ENCODE peak calls at places on chromosomes 1 and 21, in five cellular contexts. O is GM20000; N is ELR; R is HEK293T; Y is activated CD4-positive, alpha-beta T cell treated with anti-CD3 and anti-CD28 coated beads, Interleukin-2, amount 10 ng/mL, durations not matched to agents 7 days and 5 days. H is an unnamed sample.

GRCh38 chr1:235835226-235835625 is 31.5 kb downstream of the LYST start:
- DNase-seq in O (no peak), N (peak), R (no peak), Y (no peak), H (no peak)

GRCh38 chr1:91120421-91120820 is 98.6 kb upstream of the ZNF644 start:
- DNase-seq in O (no peak), N (no peak), R (no peak), Y (no peak), H (no peak)

GRCh38 chr1:159960721-159961381 is 6.8 kb upstream of the SLAMF9 start:
- DNase-seq in O (no peak), N (peak), R (no peak), Y (no peak), H (no peak)

GRCh38 chr1:230332429-230333088 is 93.6 kb downstream of the PGBD5 start:
- DNase-seq in O (no peak), N (no peak), R (no peak), Y (no peak), H (peak)

GRCh38 chr1:201142011-201142853 is 12.0 kb downstream of the TMEM9 start:
- DNase-seq in O (no peak), N (no peak), R (no peak), Y (no peak), H (no peak)

GRCh38 chr1:245589827-245590421 is 435.1 kb downstream of the KIF26B start:
- DNase-seq in O (no peak), N (no peak), R (no peak), Y (no peak), H (no peak)

GRCh38 chr1:93680121-93681094 is 1.2 kb downstream of the BCAR3 start:
- DNase-seq in O (peak), N (peak), R (peak), Y (peak), H (peak)

GRCh38 chr21:45747802-45748445 is 104.4 kb downstream of the PCBP3 start:
- DNase-seq in O (no peak), N (peak), R (no peak), Y (no peak), H (no peak)

GRCh38 chr1:56532359-56532696 is 47.0 kb downstream of the PLPP3 start:
- DNase-seq in O (no peak), N (no peak), R (no peak), Y (no peak), H (no peak)

GRCh38 chr1:234827181-234827580 is 217.2 kb upstream of the IRF2BP2 start:
- DNase-seq in O (no peak), N (no peak), R (no peak), Y (no peak), H (no peak)

GRCh38 chr1:6261615-6261995 is 707 bp upstream of the GPR153 start:
- DNase-seq in O (no peak), N (no peak), R (no peak), Y (no peak), H (no peak)

GRCh38 chr1:211742889-211743529 is 67.6 kb upstream of the NEK2 start:
- DNase-seq in O (no peak), N (no peak), R (no peak), Y (no peak), H (no peak)

GRCh38 chr1:92709738-92710137 is 75.2 kb downstream of the EVI5 start:
- DNase-seq in O (no peak), N (peak), R (no peak), Y (no peak), H (no peak)

GRCh38 chr1:161082996-161083742 is 6.2 kb downstream of the NECTIN4 start:
- DNase-seq in O (no peak), N (peak), R (peak), Y (no peak), H (no peak)

GRCh38 chr1:16440150-16440479 is 409 bp upstream of the NECAP2 start:
- DNase-seq in O (no peak), N (no peak), R (no peak), Y (peak), H (no peak)

GRCh38 chr1:201147396-201148015 is 6.8 kb downstream of the TMEM9 start:
- DNase-seq in O (no peak), N (no peak), R (no peak), Y (no peak), H (no peak)

GRCh38 chr1:114282751-114283403 is 129.2 kb upstream of the SYT6 start:
- DNase-seq in O (peak), N (peak), R (peak), Y (peak), H (peak)

GRCh38 chr21:38751379-38752050 is 54.2 kb upstream of the ETS2 start:
- DNase-seq in O (no peak), N (no peak), R (no peak), Y (no peak), H (no peak)

GRCh38 chr1:39394598-39394997 is 96.8 kb upstream of the BMP8A start:
- DNase-seq in O (no peak), N (no peak), R (no peak), Y (no peak), H (no peak)

GRCh38 chr21:15592271-15592860 is 137.4 kb upstream of the USP25 start:
- DNase-seq in O (peak), N (peak), R (peak), Y (peak), H (peak)

GRCh38 chr1:206560021-206560716 is 52.1 kb downstream of the EIF2D start:
- DNase-seq in O (no peak), N (no peak), R (no peak), Y (no peak), H (no peak)

GRCh38 chr1:56811331-56811730 is 7.9 kb downstream of the FYB2 start:
- DNase-seq in O (no peak), N (no peak), R (no peak), Y (no peak), H (no peak)

GRCh38 chr1:225754940-225755635 is 22.5 kb upstream of the SRP9 start:
- DNase-seq in O (no peak), N (peak), R (no peak), Y (no peak), H (no peak)

GRCh38 chr21:36743008-36743407 is 44.1 kb downstream of the SIM2 start:
- DNase-seq in O (no peak), N (no peak), R (no peak), Y (no peak), H (no peak)

GRCh38 chr1:1053022-1053421 is 21.1 kb downstream of the RNF223 start:
- DNase-seq in O (no peak), N (no peak), R (no peak), Y (no peak), H (no peak)

GRCh38 chr1:203995228-203995627 is 77.7 kb upstream of the SOX13 start:
- DNase-seq in O (no peak), N (no peak), R (no peak), Y (no peak), H (no peak)

GRCh38 chr1:203035111-203036000 is 9.1 kb downstream of the PPFIA4 start:
- DNase-seq in O (no peak), N (no peak), R (no peak), Y (no peak), H (no peak)

GRCh38 chr1:101259744-101260148 is 22.9 kb downstream of the S1PR1 start:
- DNase-seq in O (no peak), N (peak), R (no peak), Y (no peak), H (no peak)

GRCh38 chr1:44040856-44041255 is 9.6 kb upstream of the SLC6A9 start:
- DNase-seq in O (no peak), N (peak), R (no peak), Y (no peak), H (no peak)

GRCh38 chr1:246661451-246661850 is 62.8 kb upstream of the SCCPDH start:
- DNase-seq in O (no peak), N (no peak), R (no peak), Y (no peak), H (no peak)

GRCh38 chr1:21335750-21336168 is 45.5 kb upstream of the ECE1 start:
- DNase-seq in O (no peak), N (no peak), R (no peak), Y (no peak), H (no peak)

GRCh38 chr21:16554522-16554921 is 824.7 kb downstream of the USP25 start:
- DNase-seq in O (no peak), N (no peak), R (no peak), Y (no peak), H (no peak)

GRCh38 chr1:150696151-150696550 is 803 bp downstream of the GOLPH3L start:
- DNase-seq in O (no peak), N (no peak), R (no peak), Y (no peak), H (no peak)

GRCh38 chr1:243407284-243408018 is 151.6 kb downstream of the SDCCAG8 start:
- DNase-seq in O (no peak), N (peak), R (no peak), Y (no peak), H (no peak)

GRCh38 chr1:1543706-1544099 is 3.3 kb upstream of the TMEM240 start:
- DNase-seq in O (no peak), N (no peak), R (no peak), Y (no peak), H (no peak)

GRCh38 chr1:223732993-223733798 is 20.9 kb downstream of the CAPN2 start:
- DNase-seq in O (no peak), N (no peak), R (no peak), Y (no peak), H (no peak)

GRCh38 chr1:1208713-1209433 is 2.5 kb upstream of the TNFRSF18 start:
- DNase-seq in O (peak), N (no peak), R (no peak), Y (no peak), H (no peak)

GRCh38 chr21:42397291-42398129 is 1.7 kb upstream of the TMPRSS3 start:
- DNase-seq in O (no peak), N (no peak), R (no peak), Y (no peak), H (no peak)

H was measured in neural crest cell.